ENCODE peak calls at places on chromosomes 4 and X, in four cellular contexts. One of them, this sample, is unnamed.

GRCh38 chr4:69995526-69996016 is at the start of gene STATH:
- DNase-seq in A673: peak; percentile 3
- DNase-seq in tibial nerve: no peak
- DNase-seq in IMR-90: no peak
- DNase-seq in this sample: peak; percentile 5

GRCh38 chr4:155883895-155884294 is 17.8 kb upstream of the ASIC5 start:
- DNase-seq in IMR-90: no peak
- DNase-seq in tibial nerve: no peak
- DNase-seq in A673: no peak
- DNase-seq in this sample: no peak

GRCh38 chrX:130055103-130055502 is 55.2 kb downstream of the ELF4 start:
- DNase-seq in IMR-90: peak; percentile 69
- DNase-seq in A673: no peak
- DNase-seq in tibial nerve: no peak
- DNase-seq in this sample: peak; percentile 54

GRCh38 chr4:174490356-174490969 is 31.8 kb downstream of the HPGD start:
- DNase-seq in A673: peak; percentile 35
- DNase-seq in IMR-90: peak; percentile 0
- DNase-seq in tibial nerve: no peak
- DNase-seq in this sample: peak; percentile 64

GRCh38 chr4:159334461-159334860 is 231.6 kb downstream of the RAPGEF2 start:
- DNase-seq in A673: no peak
- DNase-seq in tibial nerve: no peak
- DNase-seq in IMR-90: no peak
- DNase-seq in this sample: no peak

GRCh38 chrX:50967734-50968133 is 57.2 kb downstream of the BMP15 start:
- DNase-seq in A673: peak; percentile 29
- DNase-seq in tibial nerve: no peak
- DNase-seq in IMR-90: no peak
- DNase-seq in this sample: no peak

GRCh38 chr4:149164282-149164681 is 651.4 kb downstream of the IQCM start:
- DNase-seq in tibial nerve: no peak
- DNase-seq in A673: peak; percentile 33
- DNase-seq in IMR-90: peak; percentile 92
- DNase-seq in this sample: peak; percentile 65

GRCh38 chr4:94455081-94455480 is 3.3 kb downstream of the PDLIM5 start:
- DNase-seq in IMR-90: peak; percentile 88
- DNase-seq in tibial nerve: peak; percentile 23
- DNase-seq in A673: peak; percentile 45
- DNase-seq in this sample: peak; percentile 89

GRCh38 chrX:74579597-74580209 is 34.7 kb downstream of the RLIM start:
- DNase-seq in A673: no peak
- DNase-seq in IMR-90: peak; percentile 14
- DNase-seq in tibial nerve: no peak
- DNase-seq in this sample: peak; percentile 4

GRCh38 chrX:112235547-112235946 is 153.0 kb upstream of the TRPC5 start:
- DNase-seq in IMR-90: peak; percentile 8
- DNase-seq in A673: no peak
- DNase-seq in tibial nerve: no peak
- DNase-seq in this sample: no peak

GRCh38 chrX:79263550-79263949 is 103.6 kb downstream of the ITM2A start:
- DNase-seq in IMR-90: no peak
- DNase-seq in tibial nerve: no peak
- DNase-seq in A673: no peak
- DNase-seq in this sample: no peak

GRCh38 chr4:156298230-156298629 is 344.6 kb upstream of the CTSO start:
- DNase-seq in tibial nerve: no peak
- DNase-seq in IMR-90: peak; percentile 97
- DNase-seq in A673: peak; percentile 24
- DNase-seq in this sample: peak; percentile 89

GRCh38 chr4:107794001-107794400 is 30.7 kb upstream of the SGMS2 start:
- DNase-seq in IMR-90: no peak
- DNase-seq in tibial nerve: no peak
- DNase-seq in A673: no peak
- DNase-seq in this sample: no peak

GRCh38 chrX:28133763-28134162 is 152.5 kb upstream of the DCAF8L1 start:
- DNase-seq in A673: no peak
- DNase-seq in tibial nerve: no peak
- DNase-seq in IMR-90: no peak
- DNase-seq in this sample: no peak

GRCh38 chrX:134026732-134027311 is 41.4 kb upstream of the GPC3 start:
- DNase-seq in tibial nerve: peak; percentile 79
- DNase-seq in IMR-90: peak; percentile 5
- DNase-seq in A673: peak; percentile 62
- DNase-seq in this sample: peak; percentile 17
- H3K4me3 ChIP-seq in tibial nerve: no peak overlapping the region
- H3K4me3 ChIP-seq in IMR-90: no peak overlapping the region
- H3K4me3 ChIP-seq in A673: no peak overlapping the region
- H3K4me3 ChIP-seq in this sample: no peak overlapping the region

DNA sequence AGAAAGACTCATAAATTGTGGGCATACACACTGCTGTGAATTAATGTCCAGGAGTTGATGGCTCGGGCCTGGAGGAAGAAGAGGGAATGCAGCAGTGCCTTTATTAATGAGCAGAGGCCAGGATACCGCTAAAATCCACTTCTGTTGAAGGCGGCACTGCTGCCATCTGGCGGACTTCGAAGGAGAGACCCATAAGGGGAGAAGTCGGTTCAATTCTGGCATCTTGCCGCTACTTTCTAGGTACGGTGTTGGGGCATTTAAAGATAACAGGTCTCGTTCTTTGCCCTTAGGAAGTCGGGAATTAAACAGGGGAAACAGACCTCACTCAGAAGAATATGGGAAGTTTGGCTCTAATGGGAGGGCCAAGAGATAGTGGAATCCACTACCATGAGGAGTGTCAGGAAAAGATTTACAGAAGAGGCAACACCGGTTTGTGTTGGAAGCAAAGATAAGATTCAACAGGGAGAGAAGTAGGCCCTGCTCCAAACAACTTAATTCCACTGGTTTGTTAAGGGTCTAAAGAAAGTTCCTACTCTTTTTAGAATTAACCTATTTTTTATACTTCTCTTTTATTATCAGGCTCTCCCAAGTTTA is 133.6 kb upstream of the GIMD1 start:
- DNase-seq in tibial nerve: peak; percentile 15
- DNase-seq in IMR-90: peak; percentile 55
- DNase-seq in A673: no peak
- DNase-seq in this sample: peak; percentile 72
- H3K4me3 ChIP-seq in tibial nerve: no peak overlapping the region
- H3K4me3 ChIP-seq in IMR-90: no peak overlapping the region
- H3K4me3 ChIP-seq in A673: no peak overlapping the region
- H3K4me3 ChIP-seq in this sample: no peak overlapping the region

GRCh38 chr4:40916218-40916555 is 166.4 kb downstream of the NSUN7 start:
- DNase-seq in tibial nerve: no peak
- DNase-seq in A673: no peak
- DNase-seq in IMR-90: peak; percentile 77
- DNase-seq in this sample: peak; percentile 58
- H3K4me3 ChIP-seq in tibial nerve: no peak overlapping the region
- H3K4me3 ChIP-seq in A673: no peak overlapping the region
- H3K4me3 ChIP-seq in IMR-90: no peak overlapping the region
- H3K4me3 ChIP-seq in this sample: no peak overlapping the region

DNA sequence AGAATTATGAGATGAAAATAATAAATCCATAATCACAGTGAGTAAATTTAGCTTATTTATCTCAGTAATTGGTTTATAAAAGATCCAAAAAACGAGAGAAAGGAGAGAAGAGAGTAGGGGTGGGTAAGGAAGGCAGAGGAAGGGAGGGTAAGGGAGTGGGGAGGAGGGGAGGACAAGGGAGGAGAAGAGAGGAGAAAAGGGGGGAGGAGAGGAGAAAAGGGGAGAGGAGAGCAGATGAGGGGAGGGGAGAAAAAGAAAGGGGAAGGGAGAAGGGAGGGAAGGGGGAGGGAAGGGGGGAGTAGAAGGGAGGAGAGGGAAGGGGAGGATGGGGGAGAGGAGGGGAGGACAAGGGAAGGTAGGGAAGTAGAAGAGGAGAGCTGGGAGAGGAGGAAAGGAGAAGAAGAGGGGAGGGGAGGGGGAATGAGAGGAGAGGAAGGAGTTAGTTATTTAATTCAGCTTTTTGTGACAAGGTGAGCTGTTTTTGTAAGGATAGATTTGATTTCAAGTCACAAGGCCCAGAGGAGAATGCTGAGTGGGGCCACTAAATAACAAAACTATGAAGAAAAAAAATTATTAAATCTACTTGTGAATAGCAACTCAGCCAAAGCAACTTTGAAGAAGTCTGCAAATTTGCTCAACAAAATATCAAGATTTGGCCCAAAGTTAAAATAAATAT is 454.3 kb downstream of the ARAP2 start:
- DNase-seq in IMR-90: no peak
- DNase-seq in tibial nerve: no peak
- DNase-seq in A673: no peak
- DNase-seq in this sample: no peak
- H3K4me3 ChIP-seq in IMR-90: no peak overlapping the region
- H3K4me3 ChIP-seq in tibial nerve: no peak overlapping the region
- H3K4me3 ChIP-seq in A673: no peak overlapping the region
- H3K4me3 ChIP-seq in this sample: no peak overlapping the region

GRCh38 chrX:13026877-13027652 is 17.4 kb downstream of the FAM9C start:
- DNase-seq in IMR-90: no peak
- DNase-seq in A673: no peak
- DNase-seq in tibial nerve: no peak
- DNase-seq in this sample: no peak

GRCh38 chrX:13029831-13030771 is 14.3 kb downstream of the FAM9C start:
- DNase-seq in IMR-90: no peak
- DNase-seq in tibial nerve: no peak
- DNase-seq in A673: peak; percentile 50
- DNase-seq in this sample: peak; percentile 40

GRCh38 chrX:13029341-13029740 is 15.1 kb downstream of the FAM9C start:
- DNase-seq in tibial nerve: peak; percentile 33
- DNase-seq in A673: peak; percentile 55
- DNase-seq in IMR-90: peak; percentile 43
- DNase-seq in this sample: peak; percentile 38

GRCh38 chrX:13024911-13025454 is 19.4 kb downstream of the FAM9C start:
- DNase-seq in tibial nerve: no peak
- DNase-seq in A673: no peak
- DNase-seq in IMR-90: no peak
- DNase-seq in this sample: no peak

DNA sequence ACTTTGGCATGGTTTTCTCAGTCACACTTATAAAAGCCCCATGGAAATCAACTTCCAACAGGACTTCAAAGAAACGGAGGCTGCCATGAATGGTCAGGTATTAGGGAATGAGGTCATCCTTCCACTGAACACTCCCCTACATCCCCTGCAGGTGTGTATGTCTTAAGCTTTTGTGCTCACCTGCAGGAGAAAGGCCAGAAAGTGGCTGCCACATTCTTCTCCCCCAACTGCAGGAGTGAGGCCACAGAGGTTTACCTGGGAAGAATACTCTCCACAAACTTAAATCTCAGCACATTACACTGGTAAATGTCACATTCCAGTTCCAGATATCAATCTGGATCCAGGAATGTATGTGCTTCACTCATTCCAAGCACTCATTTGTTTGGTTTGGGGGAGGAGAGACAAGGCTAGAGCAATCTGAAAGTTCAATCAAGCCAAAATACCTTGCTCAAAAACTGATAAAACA is 15.5 kb downstream of the FAM9C start:
- DNase-seq in A673: no peak
- DNase-seq in tibial nerve: no peak
- DNase-seq in IMR-90: no peak
- DNase-seq in this sample: peak; percentile 15
- H3K4me3 ChIP-seq in A673: no peak overlapping the region
- H3K4me3 ChIP-seq in tibial nerve: no peak overlapping the region
- H3K4me3 ChIP-seq in IMR-90: no peak overlapping the region
- H3K4me3 ChIP-seq in this sample: no peak overlapping the region